ENCODE peak calls at places on chromosomes 2 and 18, in seven cellular contexts. X is OCI-LY7, A is progenitor cell of endocrine pancreas, E is cardiac muscle cell, W is WERI-Rb-1, I is HL-60, P is psoas muscle. K is an unnamed sample.

GRCh38 chr2:64404002-64404731 is 49.8 kb upstream of the LGALSL start:
- DNase-seq in P (peak), A (peak), E (peak), X (no peak), W (no peak), I (no peak), K (peak)

GRCh38 chr2:135299656-135300244 is 231.3 kb downstream of the ZRANB3 start:
- DNase-seq in X (no peak), A (no peak), W (no peak), I (peak), E (no peak), P (no peak), K (no peak)

GRCh38 chr2:47946593-47946992 is 40.3 kb upstream of the FBXO11 start:
- DNase-seq in A (no peak), W (no peak), X (no peak), P (no peak), E (peak), I (no peak), K (no peak)

GRCh38 chr2:98487806-98488189 is 43.1 kb downstream of the INPP4A start:
- DNase-seq in X (peak), E (no peak), I (peak), A (no peak), P (no peak), W (peak), K (peak)

GRCh38 chr2:239062743-239063142 is 214.9 kb downstream of the TWIST2 start:
- DNase-seq in I (no peak), W (no peak), E (no peak), X (no peak), P (no peak), A (no peak), K (no peak)

GRCh38 chr2:60839126-60839813 is 42.1 kb upstream of the REL start:
- DNase-seq in X (peak), I (no peak), E (no peak), A (no peak), W (no peak), P (no peak), K (no peak)

GRCh38 chr18:66971951-66972350 is 368.1 kb upstream of the CDH19 start:
- DNase-seq in I (no peak), A (no peak), X (no peak), E (no peak), P (no peak), W (no peak), K (no peak)

GRCh38 chr2:41936751-41937463 is 110.9 kb upstream of the PKDCC start:
- DNase-seq in W (no peak), E (no peak), A (no peak), I (no peak), X (no peak), P (no peak), K (no peak)

GRCh38 chr2:7014201-7014640 is 97.0 kb downstream of the RNF144A start:
- DNase-seq in E (peak), X (peak), A (no peak), W (peak), I (peak), P (no peak), K (peak)

GRCh38 chr2:86223098-86223681 is 23.9 kb downstream of the MRPL35 start:
- DNase-seq in W (no peak), A (no peak), E (peak), X (no peak), I (no peak), P (peak), K (peak)

GRCh38 chr2:188628989-188629889 is 337.6 kb downstream of the GULP1 start:
- DNase-seq in P (no peak), E (no peak), A (no peak), X (no peak), W (no peak), I (no peak), K (peak)

GRCh38 chr18:29712785-29713184 is 1329.8 kb downstream of the DSC3 start:
- DNase-seq in X (no peak), P (no peak), E (no peak), W (no peak), I (no peak), A (no peak), K (no peak)

GRCh38 chr2:105510761-105511669 is 112.2 kb upstream of the FHL2 start:
- DNase-seq in I (no peak), E (no peak), X (peak), W (no peak), A (no peak), P (no peak), K (peak)

GRCh38 chr2:223549215-223549614 is 52.9 kb downstream of the SCG2 start:
- DNase-seq in W (no peak), P (no peak), I (no peak), A (no peak), E (no peak), X (no peak), K (peak)

GRCh38 chr2:85263591-85263990 is 64.2 kb downstream of the TGOLN2 start:
- DNase-seq in A (no peak), W (no peak), X (no peak), P (no peak), E (no peak), I (no peak), K (no peak)

GRCh38 chr18:55185391-55185790 is 226.1 kb upstream of the CCDC68 start:
- DNase-seq in X (no peak), E (no peak), A (no peak), W (no peak), P (no peak), I (no peak), K (no peak)

GRCh38 chr2:234100686-234101085 is 50.2 kb downstream of the SPP2 start:
- DNase-seq in A (no peak), X (no peak), P (no peak), W (no peak), E (no peak), I (no peak), K (no peak)

GRCh38 chr2:65212619-65213018 is 15.0 kb upstream of the ACTR2 start:
- DNase-seq in W (no peak), X (no peak), P (no peak), A (no peak), I (no peak), E (no peak), K (no peak)

GRCh38 chr2:66329081-66329605 is 105.8 kb upstream of the MEIS1 start:
- DNase-seq in I (no peak), E (no peak), P (no peak), X (no peak), W (no peak), A (no peak), K (no peak)

GRCh38 chr18:79548077-79548450 is 131.5 kb upstream of the CTDP1 start:
- DNase-seq in X (no peak), I (no peak), E (no peak), W (no peak), A (no peak), P (no peak), K (no peak)

GRCh38 chr2:10847008-10847407 is 34.4 kb upstream of the PDIA6 start:
- DNase-seq in E (no peak), A (no peak), X (no peak), P (peak), W (no peak), I (no peak), K (no peak)

GRCh38 chr2:171297951-171298350 is 135.8 kb downstream of the METTL8 start:
- DNase-seq in A (no peak), P (no peak), E (no peak), I (no peak), X (no peak), W (no peak), K (peak)

GRCh38 chr2:182870227-182870626 is 3.8 kb upstream of the FRZB start:
- DNase-seq in P (no peak), W (peak), E (peak), I (no peak), X (peak), A (no peak), K (no peak)

GRCh38 chr2:68104111-68104835 is 41.5 kb upstream of the C1D start:
- DNase-seq in E (no peak), P (no peak), W (no peak), I (no peak), X (no peak), A (no peak), K (no peak)

GRCh38 chr2:96685592-96686459 is 43.3 kb downstream of the FER1L5 start:
- DNase-seq in I (no peak), P (no peak), X (no peak), A (no peak), W (peak), E (peak), K (no peak)

GRCh38 chr2:98027955-98028593 is 32.3 kb upstream of the TMEM131 start:
- DNase-seq in I (no peak), E (no peak), X (no peak), A (no peak), P (no peak), W (no peak), K (peak)

GRCh38 chr18:13232060-13232917 is 13.7 kb downstream of the LDLRAD4 start:
- DNase-seq in P (peak), A (no peak), I (no peak), E (no peak), X (no peak), W (no peak), K (no peak)

GRCh38 chr2:66389651-66390131 is 45.2 kb upstream of the MEIS1 start:
- DNase-seq in E (peak), I (no peak), A (no peak), W (no peak), P (no peak), X (no peak), K (no peak)

GRCh38 chr2:170873035-170873692 is 55.9 kb upstream of the GORASP2 start:
- DNase-seq in A (peak), E (peak), P (peak), X (peak), I (peak), W (peak), K (peak)

GRCh38 chr2:24233321-24233720 is 58.5 kb downstream of the FAM228A start:
- DNase-seq in W (no peak), X (no peak), E (no peak), I (no peak), A (no peak), P (no peak), K (no peak)

GRCh38 chr2:24225883-24226282 is 51.0 kb downstream of the FAM228A start:
- DNase-seq in I (no peak), X (no peak), A (no peak), W (no peak), E (no peak), P (no peak), K (no peak)

GRCh38 chr2:24222946-24223345 is 48.1 kb downstream of the FAM228A start:
- DNase-seq in I (no peak), W (no peak), X (no peak), P (no peak), A (no peak), E (no peak), K (no peak)

GRCh38 chr2:24231461-24231881 is 56.6 kb downstream of the FAM228A start:
- DNase-seq in P (no peak), E (no peak), X (no peak), I (no peak), A (no peak), W (no peak), K (peak)

GRCh38 chr2:24228470-24228869 is 53.6 kb downstream of the FAM228A start:
- DNase-seq in X (peak), E (peak), P (no peak), W (no peak), A (no peak), I (no peak), K (no peak)
- TF ChIP-seq CTCF in X (peak), E (peak), P (peak), W (peak), A (peak), I (no peak), K (peak)

GRCh38 chr2:100292022-100292580 is 30.2 kb downstream of the LONRF2 start:
- DNase-seq in W (peak), I (peak), P (peak), A (no peak), X (no peak), E (peak), K (peak)
- TF ChIP-seq CTCF in W (no peak), I (no peak), P (no peak), A (no peak), X (no peak), E (peak), K (peak)

DNA sequence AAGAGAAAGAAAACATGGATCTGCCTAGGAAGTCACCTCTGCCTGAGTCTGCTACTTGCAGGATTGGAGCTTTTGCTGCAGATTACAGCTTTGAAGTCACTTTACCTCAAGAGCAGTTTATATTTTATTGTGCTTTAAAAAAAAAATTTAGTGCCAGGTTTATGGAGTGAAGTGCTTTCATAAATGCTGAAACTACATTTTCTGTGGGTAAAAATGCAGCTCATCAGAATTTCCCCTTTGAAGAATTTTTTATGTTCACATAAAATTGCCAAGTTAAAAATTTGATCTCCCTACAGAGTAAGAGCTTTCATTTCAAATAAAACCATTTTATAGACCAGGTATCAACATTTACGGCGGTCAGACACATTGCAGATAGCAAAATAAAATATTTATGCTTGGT is 25.2 kb downstream of the BCL2L11 start:
- DNase-seq in X (no peak), A (no peak), E (no peak), P (no peak), I (no peak), W (no peak), K (no peak)
- TF ChIP-seq CTCF in X (no peak), A (no peak), E (no peak), P (no peak), I (no peak), W (no peak), K (no peak)

DNA sequence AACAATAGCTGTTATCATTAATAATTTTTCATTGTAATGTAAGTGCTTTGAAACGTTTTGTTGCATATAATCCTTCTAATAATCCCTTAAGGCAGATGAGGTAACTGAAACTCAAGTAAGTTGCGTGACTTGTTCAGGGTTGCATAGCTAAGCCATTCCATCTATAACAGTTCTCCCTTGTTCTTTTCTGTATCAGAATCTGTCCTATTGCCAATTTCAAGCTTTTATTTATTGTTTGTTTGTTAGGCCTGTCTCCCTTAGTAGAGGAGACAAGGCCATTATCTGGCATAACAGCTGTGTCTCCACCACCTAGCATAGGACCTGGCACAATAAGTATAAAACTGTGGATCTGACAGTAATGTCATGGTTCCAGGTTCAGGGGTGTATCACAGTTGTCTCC is 19.4 kb downstream of the BABAM2 start:
- DNase-seq in E (no peak), X (no peak), P (no peak), W (no peak), A (no peak), I (no peak), K (no peak)
- TF ChIP-seq CTCF in E (no peak), X (no peak), P (no peak), W (no peak), A (no peak), I (no peak), K (no peak)

GRCh38 chr2:241219030-241219382 is 30.5 kb downstream of the ANO7 start:
- DNase-seq in P (no peak), X (no peak), W (no peak), E (no peak), I (no peak), A (no peak), K (no peak)
- TF ChIP-seq CTCF in P (no peak), X (peak), W (no peak), E (no peak), I (no peak), A (no peak), K (no peak)

GRCh38 chr2:225768741-225769140 is 369.2 kb downstream of the NYAP2 start:
- DNase-seq in P (no peak), X (no peak), I (no peak), W (no peak), A (no peak), E (no peak), K (no peak)
- TF ChIP-seq CTCF in P (no peak), X (no peak), I (no peak), W (no peak), A (no peak), E (no peak), K (no peak)

DNA sequence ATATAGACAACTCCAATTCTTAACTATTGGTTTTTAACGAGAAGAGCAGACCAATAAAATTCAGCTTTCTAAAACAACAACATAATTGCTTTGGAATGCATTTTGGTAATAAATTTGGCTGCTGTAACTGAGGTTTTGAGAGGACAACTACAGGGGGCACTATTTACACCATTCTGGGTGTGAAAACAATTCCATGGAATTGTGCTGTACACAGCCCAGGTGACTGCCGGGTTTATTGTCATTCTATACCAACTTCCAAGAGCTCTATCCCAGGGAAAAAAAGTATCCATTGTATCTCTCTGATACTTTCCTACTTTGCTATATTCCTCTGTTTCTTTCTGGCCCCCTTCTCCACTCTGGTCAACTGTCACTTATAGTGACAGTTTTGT is 38.4 kb downstream of the IRS1 start:
- DNase-seq in E (no peak), P (no peak), A (no peak), X (no peak), I (no peak), W (no peak), K (no peak)
- TF ChIP-seq CTCF in E (no peak), P (no peak), A (no peak), X (peak), I (no peak), W (no peak), K (no peak)

GRCh38 chr2:235301202-235302076 is 192.4 kb upstream of the AGAP1 start:
- DNase-seq in X (no peak), P (no peak), I (no peak), A (no peak), E (no peak), W (no peak), K (no peak)

GRCh38 chr2:235302263-235302662 is 191.6 kb upstream of the AGAP1 start:
- DNase-seq in A (no peak), W (no peak), X (no peak), I (no peak), P (no peak), E (no peak), K (no peak)

GRCh38 chr2:235300368-235301201 is 193.3 kb upstream of the AGAP1 start:
- DNase-seq in W (no peak), A (no peak), P (no peak), E (no peak), I (no peak), X (no peak), K (peak)

GRCh38 chr2:235305678-235306077 is 188.2 kb upstream of the AGAP1 start:
- DNase-seq in X (no peak), P (no peak), A (no peak), W (no peak), I (no peak), E (no peak), K (no peak)

DNA sequence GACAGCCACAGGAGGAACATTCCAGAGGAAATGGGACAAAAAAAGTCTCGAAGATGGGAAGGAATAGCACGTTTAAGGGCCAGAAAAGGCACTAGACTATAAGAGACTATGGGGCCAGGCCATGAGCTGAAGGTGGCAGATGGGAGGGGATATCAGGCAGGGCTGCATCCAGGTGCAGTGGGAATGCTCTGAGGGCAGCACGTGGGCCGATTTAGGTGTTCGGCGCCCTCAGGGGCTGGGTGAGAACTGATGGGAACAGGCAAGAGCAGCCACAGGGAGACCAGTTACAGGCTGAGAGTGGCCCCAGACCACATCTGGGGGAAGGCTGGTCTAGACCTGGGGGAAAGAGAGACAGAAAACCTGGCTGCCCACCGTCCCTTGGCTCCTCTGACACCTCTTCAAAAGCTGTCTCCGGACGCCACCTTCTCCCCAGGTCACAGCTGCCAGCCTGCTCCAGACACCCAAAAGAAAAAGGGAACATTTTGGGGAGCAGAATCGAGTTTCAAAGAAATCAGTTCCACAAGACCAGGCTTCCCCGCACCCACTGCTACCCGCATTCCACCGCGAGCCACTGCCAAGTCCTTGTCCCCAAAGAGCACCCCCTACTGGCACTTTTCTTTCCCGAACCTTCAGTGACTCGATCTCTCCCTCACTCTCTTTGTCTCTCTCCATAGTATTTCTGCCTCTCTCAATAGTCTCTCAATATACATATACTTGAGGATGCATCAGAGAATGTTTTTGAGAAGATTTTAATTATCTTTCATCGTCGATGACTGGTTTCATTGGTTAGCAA is 190.1 kb upstream of the AGAP1 start:
- DNase-seq in P (no peak), W (no peak), A (no peak), E (no peak), I (no peak), X (no peak), K (no peak)
- TF ChIP-seq CTCF in P (no peak), W (peak), A (peak), E (no peak), I (no peak), X (peak), K (peak)

K was measured in brain microvascular endothelial cell.